ENCODE peak calls at places on chromosomes 13 and 19, in eight cellular contexts. C is stimulated activated CD4-positive, alpha-beta T cell treated with anti-CD3 and anti-CD28 coated beads, Interleukin-2, amount 100 ng/mL, for 48 hours; L is activated CD4-positive, alpha-beta T cell treated with anti-CD3 and anti-CD28 coated beads for 48 hours; N is HEK293T; P is progenitor cell of endocrine pancreas; Z is AG04450; F is Daoy; B is RWPE1. A is an unnamed sample.

GRCh38 chr13:34721631-34722144 is 220.4 kb upstream of the NBEA start:
- DNase-seq in C (no peak), L (no peak), N (no peak), P (no peak), Z (no peak), F (no peak), B (no peak), A (no peak)

GRCh38 chr13:24152292-24153214 is 8.0 kb upstream of the SPATA13 start:
- DNase-seq in C (no peak), L (no peak), N (no peak), P (no peak), Z (no peak), F (peak), B (no peak), A (no peak)

GRCh38 chr19:54727562-54727961 is 3.3 kb downstream of the KIR3DL3 start:
- DNase-seq in C (no peak), L (no peak), N (no peak), P (no peak), Z (no peak), F (no peak), B (no peak), A (no peak)

GRCh38 chr13:25112856-25113255 is 16.9 kb downstream of the PABPC3 start:
- DNase-seq in C (no peak), L (no peak), N (no peak), P (no peak), Z (no peak), F (no peak), B (no peak), A (no peak)

GRCh38 chr13:66835040-66835628 is 395.0 kb downstream of the PCDH9 start:
- DNase-seq in C (no peak), L (no peak), N (peak), P (no peak), Z (peak), F (peak), B (no peak), A (peak)

GRCh38 chr13:47484564-47484963 is 516.5 kb downstream of the SUCLA2 start:
- DNase-seq in C (no peak), L (no peak), N (no peak), P (no peak), Z (peak), F (no peak), B (no peak), A (peak)

GRCh38 chr19:2215281-2215751 is 20.8 kb downstream of the PLEKHJ1 start:
- DNase-seq in C (no peak), L (peak), N (no peak), P (no peak), Z (no peak), F (no peak), B (no peak), A (no peak)

GRCh38 chr19:28466107-28467045 is 746.6 kb downstream of the UQCRFS1 start:
- DNase-seq in C (peak), L (peak), N (peak), P (peak), Z (no peak), F (peak), B (no peak), A (peak)

GRCh38 chr13:43573787-43574562 is 212.8 kb downstream of the ENOX1 start:
- DNase-seq in C (no peak), L (no peak), N (no peak), P (no peak), Z (no peak), F (no peak), B (no peak), A (no peak)

GRCh38 chr19:49409441-49410029 is 13.7 kb downstream of the PTH2 start:
- DNase-seq in C (no peak), L (no peak), N (no peak), P (no peak), Z (no peak), F (no peak), B (no peak), A (no peak)

GRCh38 chr13:113855931-113856715 is 7.8 kb downstream of the GAS6 start:
- DNase-seq in C (no peak), L (no peak), N (no peak), P (no peak), Z (no peak), F (no peak), B (no peak), A (no peak)

GRCh38 chr13:111901301-111901905 is 165.5 kb upstream of the SOX1 start:
- DNase-seq in C (no peak), L (no peak), N (no peak), P (no peak), Z (no peak), F (no peak), B (no peak), A (no peak)

GRCh38 chr19:1455002-1455335 is 5.0 kb downstream of the APC2 start:
- DNase-seq in C (no peak), L (no peak), N (no peak), P (no peak), Z (no peak), F (no peak), B (no peak), A (peak)

GRCh38 chr13:40026174-40026585 is 370.7 kb downstream of the COG6 start:
- DNase-seq in C (peak), L (peak), N (no peak), P (no peak), Z (no peak), F (peak), B (no peak), A (no peak)

GRCh38 chr19:38736413-38737280 is 7.6 kb downstream of the CAPN12 start:
- DNase-seq in C (peak), L (peak), N (peak), P (peak), Z (no peak), F (peak), B (peak), A (no peak)

GRCh38 chr13:106261450-106261849 is 274.0 kb downstream of the EFNB2 start:
- DNase-seq in C (no peak), L (no peak), N (no peak), P (no peak), Z (no peak), F (no peak), B (no peak), A (no peak)

GRCh38 chr19:13838943-13839192 is 38.1 kb upstream of the NANOS3 start:
- DNase-seq in C (no peak), L (no peak), N (no peak), P (no peak), Z (no peak), F (no peak), B (no peak), A (no peak)

GRCh38 chr13:111011899-111012298 is 97.0 kb upstream of the ANKRD10 start:
- DNase-seq in C (no peak), L (no peak), N (no peak), P (no peak), Z (no peak), F (no peak), B (no peak), A (peak)

GRCh38 chr13:66339214-66339613 is 890.9 kb downstream of the PCDH9 start:
- DNase-seq in C (no peak), L (no peak), N (no peak), P (no peak), Z (no peak), F (no peak), B (no peak), A (no peak)

GRCh38 chr13:75415720-75416119 is 66.2 kb downstream of the TBC1D4 start:
- DNase-seq in C (no peak), L (no peak), N (no peak), P (no peak), Z (peak), F (peak), B (peak), A (no peak)

GRCh38 chr19:16025108-16026101 is 50.9 kb upstream of the TPM4 start:
- DNase-seq in C (no peak), L (no peak), N (peak), P (no peak), Z (peak), F (peak), B (peak), A (peak)

GRCh38 chr19:48708471-48708870 is 11.1 kb downstream of the MAMSTR start:
- DNase-seq in C (no peak), L (no peak), N (no peak), P (no peak), Z (no peak), F (no peak), B (no peak), A (no peak)

GRCh38 chr13:59208405-59209195 is 955.1 kb downstream of the DIAPH3 start:
- DNase-seq in C (no peak), L (no peak), N (no peak), P (no peak), Z (no peak), F (no peak), B (no peak), A (no peak)

GRCh38 chr13:37306778-37307544 is 201.5 kb upstream of the CSNK1A1L start:
- DNase-seq in C (no peak), L (no peak), N (no peak), P (no peak), Z (peak), F (no peak), B (peak), A (peak)

GRCh38 chr13:71856548-71856947 is 10.5 kb downstream of the DACH1 start:
- DNase-seq in C (no peak), L (no peak), N (no peak), P (no peak), Z (no peak), F (no peak), B (no peak), A (no peak)

GRCh38 chr19:45746866-45747265 is 13.6 kb downstream of the MEIOSIN start:
- DNase-seq in C (no peak), L (no peak), N (no peak), P (no peak), Z (no peak), F (no peak), B (no peak), A (no peak)

GRCh38 chr19:40805258-40805868 is 6.4 kb downstream of the EGLN2 start:
- DNase-seq in C (no peak), L (peak), N (no peak), P (no peak), Z (no peak), F (no peak), B (no peak), A (no peak)

GRCh38 chr13:80012281-80012680 is 328.6 kb downstream of the SPRY2 start:
- DNase-seq in C (no peak), L (no peak), N (no peak), P (no peak), Z (no peak), F (peak), B (no peak), A (no peak)

GRCh38 chr19:22604571-22605274 is 29.4 kb upstream of the ZNF492 start:
- DNase-seq in C (no peak), L (no peak), N (no peak), P (no peak), Z (no peak), F (no peak), B (no peak), A (no peak)

GRCh38 chr19:16661480-16662034 is 618 bp downstream of the TMEM38A start:
- DNase-seq in C (no peak), L (peak), N (no peak), P (peak), Z (no peak), F (peak), B (no peak), A (no peak)

GRCh38 chr13:92136449-92137180 is 738.2 kb downstream of the GPC5 start:
- DNase-seq in C (no peak), L (no peak), N (no peak), P (no peak), Z (no peak), F (no peak), B (no peak), A (no peak)

GRCh38 chr13:43769552-43769951 is 17.2 kb downstream of the ENOX1 start:
- DNase-seq in C (no peak), L (no peak), N (no peak), P (no peak), Z (no peak), F (no peak), B (no peak), A (no peak)

GRCh38 chr13:79549355-79550106 is 68.6 kb downstream of the NDFIP2 start:
- DNase-seq in C (no peak), L (no peak), N (no peak), P (no peak), Z (no peak), F (no peak), B (no peak), A (no peak)

GRCh38 chr13:38670627-38671026 is 16.2 kb upstream of the FREM2 start:
- DNase-seq in C (no peak), L (no peak), N (no peak), P (no peak), Z (no peak), F (no peak), B (no peak), A (peak)

GRCh38 chr13:109145631-109146030 is 516.2 kb downstream of the MYO16 start:
- DNase-seq in C (no peak), L (peak), N (peak), P (no peak), Z (peak), F (peak), B (peak), A (no peak)

GRCh38 chr19:14536926-14537692 is 7.7 kb downstream of the TECR start:
- DNase-seq in C (no peak), L (peak), N (peak), P (peak), Z (no peak), F (peak), B (peak), A (peak)

GRCh38 chr13:39767791-39768564 is 112.5 kb downstream of the COG6 start:
- DNase-seq in C (no peak), L (no peak), N (no peak), P (no peak), Z (no peak), F (peak), B (no peak), A (no peak)

GRCh38 chr19:4175669-4175931 is 6.8 kb downstream of the SIRT6 start:
- DNase-seq in C (no peak), L (no peak), N (no peak), P (no peak), Z (no peak), F (no peak), B (no peak), A (no peak)